ENCODE peak calls at places on chromosomes 12 and 14, in seven cellular contexts. One of them, this sample, is unnamed.

GRCh38 chr14:58760121-58760520 is 122.4 kb downstream of the DACT1 start:
- DNase-seq in A549: no peak
- DNase-seq in suprapubic skin: no peak
- DNase-seq in hepatocyte: no peak
- DNase-seq in IMR-90: no peak
- DNase-seq in gastrocnemius medialis: no peak
- DNase-seq in transverse colon: no peak
- DNase-seq in this sample: no peak

GRCh38 chr14:61452452-61452851 is 131.1 kb downstream of the PRKCH start:
- DNase-seq in A549: no peak
- DNase-seq in hepatocyte: no peak
- DNase-seq in IMR-90: no peak
- DNase-seq in gastrocnemius medialis: no peak
- DNase-seq in transverse colon: no peak
- DNase-seq in suprapubic skin: no peak
- DNase-seq in this sample: no peak

GRCh38 chr14:68506645-68507405 is 286.0 kb downstream of the ZFP36L1 start:
- DNase-seq in IMR-90: no peak
- DNase-seq in gastrocnemius medialis: no peak
- DNase-seq in transverse colon: no peak
- DNase-seq in A549: no peak
- DNase-seq in suprapubic skin: peak
- DNase-seq in hepatocyte: no peak
- DNase-seq in this sample: no peak

GRCh38 chr12:62305778-62306177 is 45.6 kb downstream of the USP15 start:
- DNase-seq in A549: no peak
- DNase-seq in transverse colon: no peak
- DNase-seq in hepatocyte: no peak
- DNase-seq in gastrocnemius medialis: no peak
- DNase-seq in IMR-90: no peak
- DNase-seq in suprapubic skin: no peak
- DNase-seq in this sample: no peak

GRCh38 chr12:69657376-69658137 is 41.5 kb downstream of the BEST3 start:
- DNase-seq in IMR-90: peak
- DNase-seq in hepatocyte: no peak
- DNase-seq in A549: no peak
- DNase-seq in gastrocnemius medialis: peak
- DNase-seq in transverse colon: no peak
- DNase-seq in suprapubic skin: no peak
- DNase-seq in this sample: no peak

GRCh38 chr14:36655054-36655381 is 6.6 kb upstream of the PAX9 start:
- DNase-seq in suprapubic skin: no peak
- DNase-seq in transverse colon: no peak
- DNase-seq in gastrocnemius medialis: no peak
- DNase-seq in hepatocyte: no peak
- DNase-seq in A549: no peak
- DNase-seq in IMR-90: no peak
- DNase-seq in this sample: no peak

GRCh38 chr12:128914908-128915563 is 61.8 kb downstream of the GLT1D1 start:
- DNase-seq in hepatocyte: no peak
- DNase-seq in IMR-90: no peak
- DNase-seq in transverse colon: no peak
- DNase-seq in suprapubic skin: no peak
- DNase-seq in A549: no peak
- DNase-seq in gastrocnemius medialis: no peak
- DNase-seq in this sample: no peak

GRCh38 chr12:113136128-113136989 is 798 bp upstream of the RASAL1 start:
- DNase-seq in transverse colon: peak
- DNase-seq in A549: no peak
- DNase-seq in gastrocnemius medialis: no peak
- DNase-seq in hepatocyte: no peak
- DNase-seq in IMR-90: no peak
- DNase-seq in suprapubic skin: no peak
- DNase-seq in this sample: no peak

GRCh38 chr14:41859336-41859735 is 252.7 kb downstream of the LRFN5 start:
- DNase-seq in A549: no peak
- DNase-seq in hepatocyte: no peak
- DNase-seq in transverse colon: no peak
- DNase-seq in suprapubic skin: no peak
- DNase-seq in gastrocnemius medialis: no peak
- DNase-seq in IMR-90: peak
- DNase-seq in this sample: no peak

GRCh38 chr12:38502016-38502415 is 185.4 kb downstream of the ALG10B start:
- DNase-seq in hepatocyte: no peak
- DNase-seq in gastrocnemius medialis: no peak
- DNase-seq in A549: no peak
- DNase-seq in IMR-90: no peak
- DNase-seq in transverse colon: no peak
- DNase-seq in suprapubic skin: no peak
- DNase-seq in this sample: no peak

GRCh38 chr12:24922109-24922508 is 26.8 kb downstream of the BCAT1 start:
- DNase-seq in IMR-90: no peak
- DNase-seq in transverse colon: no peak
- DNase-seq in gastrocnemius medialis: no peak
- DNase-seq in suprapubic skin: no peak
- DNase-seq in A549: no peak
- DNase-seq in hepatocyte: no peak
- DNase-seq in this sample: no peak

GRCh38 chr12:103712191-103712590 is 125.1 kb downstream of the STAB2 start:
- DNase-seq in transverse colon: no peak
- DNase-seq in hepatocyte: no peak
- DNase-seq in IMR-90: no peak
- DNase-seq in A549: no peak
- DNase-seq in suprapubic skin: no peak
- DNase-seq in gastrocnemius medialis: no peak
- DNase-seq in this sample: no peak
- TF ChIP-seq CTCF in transverse colon: no peak
- TF ChIP-seq CTCF in hepatocyte: no peak
- TF ChIP-seq CTCF in IMR-90: no peak
- TF ChIP-seq CTCF in A549: no peak
- TF ChIP-seq CTCF in suprapubic skin: no peak
- TF ChIP-seq CTCF in gastrocnemius medialis: no peak
- TF ChIP-seq CTCF in this sample: no peak

DNA sequence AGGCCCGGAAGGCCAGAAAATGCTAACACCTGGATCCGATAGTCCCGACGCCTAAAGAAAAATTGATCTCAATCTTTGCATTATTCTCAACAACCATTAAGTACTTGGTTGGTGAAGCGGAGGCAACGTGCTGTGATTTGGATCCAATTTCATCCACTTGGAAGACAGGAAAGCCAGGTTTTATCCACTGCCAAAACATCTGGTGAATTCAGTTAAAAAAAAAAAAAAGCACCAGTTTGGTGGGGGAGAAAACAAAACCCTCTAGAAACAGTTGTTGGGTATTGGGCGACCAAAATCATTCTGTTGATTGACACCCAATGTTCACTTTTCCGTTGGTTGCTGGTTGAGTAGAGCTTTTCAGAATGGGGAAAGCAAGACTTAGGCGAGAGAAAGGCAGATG is 41.8 kb upstream of the MED13L start:
- DNase-seq in hepatocyte: no peak
- DNase-seq in gastrocnemius medialis: no peak
- DNase-seq in suprapubic skin: no peak
- DNase-seq in IMR-90: peak
- DNase-seq in transverse colon: no peak
- DNase-seq in A549: no peak
- DNase-seq in this sample: no peak
- H3K4me3 ChIP-seq in hepatocyte: no peak
- H3K4me3 ChIP-seq in gastrocnemius medialis: peak
- H3K4me3 ChIP-seq in suprapubic skin: peak
- H3K4me3 ChIP-seq in IMR-90: no peak
- H3K4me3 ChIP-seq in transverse colon: no peak
- H3K4me3 ChIP-seq in A549: no peak
- H3K4me3 ChIP-seq in this sample: peak

GRCh38 chr14:44914849-44915248 is 46.9 kb downstream of the KLHL28 start:
- DNase-seq in IMR-90: peak
- DNase-seq in suprapubic skin: no peak
- DNase-seq in A549: no peak
- DNase-seq in hepatocyte: peak
- DNase-seq in transverse colon: no peak
- DNase-seq in gastrocnemius medialis: no peak
- DNase-seq in this sample: no peak

GRCh38 chr14:44912041-44912869 is 49.5 kb downstream of the KLHL28 start:
- DNase-seq in suprapubic skin: no peak
- DNase-seq in hepatocyte: no peak
- DNase-seq in A549: no peak
- DNase-seq in gastrocnemius medialis: no peak
- DNase-seq in IMR-90: no peak
- DNase-seq in transverse colon: no peak
- DNase-seq in this sample: no peak

GRCh38 chr14:44910826-44911225 is 50.9 kb downstream of the KLHL28 start:
- DNase-seq in suprapubic skin: no peak
- DNase-seq in hepatocyte: no peak
- DNase-seq in IMR-90: no peak
- DNase-seq in transverse colon: no peak
- DNase-seq in gastrocnemius medialis: no peak
- DNase-seq in A549: no peak
- DNase-seq in this sample: no peak
- H3K27ac ChIP-seq in suprapubic skin: no peak
- H3K27ac ChIP-seq in hepatocyte: no peak
- H3K27ac ChIP-seq in IMR-90: no peak
- H3K27ac ChIP-seq in transverse colon: no peak
- H3K27ac ChIP-seq in gastrocnemius medialis: no peak
- H3K27ac ChIP-seq in A549: no peak
- H3K27ac ChIP-seq in this sample: no peak

DNA sequence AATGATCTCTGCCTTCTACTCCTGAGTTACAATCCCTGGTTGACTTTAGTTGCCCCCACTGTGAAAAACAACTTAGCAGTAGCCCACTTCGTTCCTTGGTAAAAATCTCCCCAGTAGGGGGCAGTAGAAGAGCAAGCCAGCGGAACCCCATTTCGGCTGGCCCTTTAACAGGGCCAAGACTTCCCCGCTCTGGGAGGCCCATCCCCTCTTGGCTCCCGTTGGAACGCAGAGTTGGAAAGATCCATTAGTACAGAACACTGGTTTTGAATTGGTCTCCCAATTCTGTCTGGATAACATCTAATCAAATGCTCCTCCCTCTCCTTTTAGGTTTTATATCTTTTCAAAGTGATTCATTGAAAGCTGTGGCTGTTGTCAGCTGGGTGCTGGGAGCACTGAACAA is 1133.3 kb downstream of the BCL11B start:
- DNase-seq in gastrocnemius medialis: no peak
- DNase-seq in hepatocyte: peak
- DNase-seq in IMR-90: no peak
- DNase-seq in A549: peak
- DNase-seq in transverse colon: peak
- DNase-seq in suprapubic skin: no peak
- DNase-seq in this sample: no peak
- TF ChIP-seq CTCF in gastrocnemius medialis: no peak
- TF ChIP-seq CTCF in hepatocyte: peak
- TF ChIP-seq CTCF in IMR-90: no peak
- TF ChIP-seq CTCF in A549: peak
- TF ChIP-seq CTCF in transverse colon: peak
- TF ChIP-seq CTCF in suprapubic skin: peak
- TF ChIP-seq CTCF in this sample: no peak

GRCh38 chr12:125187780-125188741 is 122.8 kb downstream of the AACS start:
- DNase-seq in transverse colon: no peak
- DNase-seq in IMR-90: no peak
- DNase-seq in A549: no peak
- DNase-seq in hepatocyte: no peak
- DNase-seq in gastrocnemius medialis: no peak
- DNase-seq in suprapubic skin: no peak
- DNase-seq in this sample: no peak

GRCh38 chr12:125187148-125187733 is 122.0 kb downstream of the AACS start:
- DNase-seq in hepatocyte: no peak
- DNase-seq in transverse colon: no peak
- DNase-seq in A549: no peak
- DNase-seq in gastrocnemius medialis: no peak
- DNase-seq in suprapubic skin: no peak
- DNase-seq in IMR-90: no peak
- DNase-seq in this sample: no peak

GRCh38 chr12:125185740-125186470 is 120.7 kb downstream of the AACS start:
- DNase-seq in suprapubic skin: no peak
- DNase-seq in gastrocnemius medialis: peak
- DNase-seq in IMR-90: peak
- DNase-seq in A549: peak
- DNase-seq in transverse colon: peak
- DNase-seq in hepatocyte: peak
- DNase-seq in this sample: no peak

GRCh38 chr12:125185311-125185739 is 120.1 kb downstream of the AACS start:
- DNase-seq in A549: no peak
- DNase-seq in IMR-90: no peak
- DNase-seq in transverse colon: no peak
- DNase-seq in hepatocyte: peak
- DNase-seq in suprapubic skin: no peak
- DNase-seq in gastrocnemius medialis: no peak
- DNase-seq in this sample: no peak

DNA sequence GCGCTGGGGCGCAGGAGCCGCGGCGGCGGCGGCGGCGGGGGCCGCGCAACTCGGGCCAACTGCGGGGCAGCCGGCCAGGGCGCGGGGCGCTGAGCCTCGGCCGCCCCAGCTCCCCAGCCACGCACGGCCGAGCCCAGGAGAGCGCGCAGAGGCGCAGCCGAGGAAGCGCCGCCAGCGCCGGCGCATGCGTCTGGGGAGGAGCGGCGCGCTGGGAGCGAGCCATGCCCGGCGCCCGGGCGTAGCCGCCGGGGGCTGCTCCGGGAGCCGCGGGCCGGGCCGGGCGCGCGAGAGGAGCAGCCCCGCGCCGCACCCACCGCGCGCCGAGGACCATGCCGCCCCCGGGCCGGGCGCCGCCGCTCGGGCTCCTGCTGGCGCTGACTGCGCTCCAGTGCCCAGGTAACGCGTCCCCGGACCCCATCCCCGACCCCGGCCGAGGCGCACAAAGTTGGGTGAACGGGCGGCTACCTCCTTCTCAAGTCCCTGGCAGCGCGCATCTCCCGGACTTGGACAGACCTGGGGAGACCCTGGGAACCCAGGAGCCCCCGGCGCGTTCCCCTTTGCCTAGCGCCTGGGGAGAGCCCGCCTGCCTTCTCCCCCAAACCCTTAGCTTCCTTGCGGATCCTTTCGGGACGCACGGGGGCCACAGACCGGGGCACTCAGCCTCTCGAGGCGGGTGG is 121.4 kb downstream of the AACS start:
- DNase-seq in suprapubic skin: no peak
- DNase-seq in gastrocnemius medialis: no peak
- DNase-seq in transverse colon: no peak
- DNase-seq in IMR-90: no peak
- DNase-seq in A549: no peak
- DNase-seq in hepatocyte: no peak
- DNase-seq in this sample: no peak
- H3K4me3 ChIP-seq in suprapubic skin: peak
- H3K4me3 ChIP-seq in gastrocnemius medialis: no peak
- H3K4me3 ChIP-seq in transverse colon: no peak
- H3K4me3 ChIP-seq in IMR-90: no peak
- H3K4me3 ChIP-seq in A549: peak
- H3K4me3 ChIP-seq in hepatocyte: no peak
- H3K4me3 ChIP-seq in this sample: peak

DNA sequence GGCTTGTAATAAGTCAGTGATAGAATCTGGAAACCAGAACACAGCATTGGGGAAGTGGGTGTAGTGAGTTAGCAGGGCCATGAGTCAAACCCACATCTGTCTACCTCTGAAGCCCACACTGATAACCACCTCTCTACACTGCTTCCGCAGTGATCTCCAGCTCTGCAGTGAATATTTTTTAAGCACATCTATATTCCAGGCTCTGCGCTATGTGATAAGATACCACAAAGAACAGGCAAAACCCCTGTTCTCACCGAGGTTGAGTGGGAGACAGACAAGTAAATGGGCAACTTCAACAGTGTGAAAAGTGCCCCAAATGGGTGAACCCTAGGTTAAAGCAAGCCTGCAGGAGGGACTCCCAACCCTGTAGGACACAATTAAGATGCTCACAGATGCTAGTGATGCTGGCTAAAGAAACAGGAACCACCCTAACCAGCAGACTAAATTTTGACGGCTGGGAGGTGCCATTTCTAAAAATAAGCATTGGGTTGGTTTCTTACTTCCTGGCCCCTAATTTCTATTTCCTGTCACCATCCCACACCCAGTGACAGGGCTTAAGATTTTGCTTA is 375.0 kb downstream of the DPF3 start:
- DNase-seq in A549: no peak
- DNase-seq in suprapubic skin: no peak
- DNase-seq in transverse colon: no peak
- DNase-seq in gastrocnemius medialis: no peak
- DNase-seq in hepatocyte: no peak
- DNase-seq in IMR-90: no peak
- DNase-seq in this sample: no peak
- H3K27ac ChIP-seq in A549: no peak
- H3K27ac ChIP-seq in suprapubic skin: no peak
- H3K27ac ChIP-seq in transverse colon: no peak
- H3K27ac ChIP-seq in gastrocnemius medialis: no peak
- H3K27ac ChIP-seq in hepatocyte: no peak
- H3K27ac ChIP-seq in IMR-90: no peak
- H3K27ac ChIP-seq in this sample: no peak

This sample was measured in coronary artery.